ENCODE peak calls at places on chromosomes 13 and 19, in six cellular contexts. V is AG04449, F is PC-3, I is IMR-90, S is epithelial cell of esophagus, G is MCF 10A. T is an unnamed sample.
A peak's percentile ranks its signal among the peaks of the same experiment; 100 is the strongest.

GRCh38 chr19:31518626-31519025 is 169.4 kb upstream of the TSHZ3 start:
- DNase-seq in V (no peak), F (no peak), I (no peak), S (no peak), G (no peak), T (no peak)

GRCh38 chr19:15469513-15470297 is 5.4 kb upstream of the RASAL3 start:
- DNase-seq in V (no peak), F (no peak), I (no peak), S (no peak), G (no peak), T (no peak)

GRCh38 chr19:28838909-28839308 is 374.0 kb downstream of the UQCRFS1 start:
- DNase-seq in V (no peak), F (no peak), I (no peak), S (no peak), G (no peak), T (no peak)

GRCh38 chr13:44648392-44649117 is 72.4 kb upstream of the TSC22D1 start:
- DNase-seq in V (no peak), F (peak; percentile 3), I (no peak), S (peak; percentile 42), G (peak; percentile 21), T (peak; percentile 38)

GRCh38 chr13:97068146-97068545 is 73.9 kb upstream of the OXGR1 start:
- DNase-seq in V (no peak), F (no peak), I (peak; percentile 6), S (no peak), G (no peak), T (no peak)

GRCh38 chr13:30165791-30166190 is 141.6 kb downstream of the KATNAL1 start:
- DNase-seq in V (no peak), F (no peak), I (no peak), S (no peak), G (no peak), T (no peak)

GRCh38 chr13:44128522-44128921 is 245.1 kb upstream of the SERP2 start:
- DNase-seq in V (peak; percentile 21), F (no peak), I (peak; percentile 65), S (no peak), G (peak; percentile 26), T (no peak)

GRCh38 chr13:113777311-113778260 is 18.6 kb downstream of the TMEM255B start:
- DNase-seq in V (no peak), F (no peak), I (peak; percentile 17), S (peak; percentile 33), G (no peak), T (no peak)

GRCh38 chr19:14035706-14036105 is 4.1 kb downstream of the IL27RA start:
- DNase-seq in V (no peak), F (no peak), I (no peak), S (no peak), G (no peak), T (no peak)

GRCh38 chr13:69524459-69525155 is 583.0 kb upstream of the ATXN8OS start:
- DNase-seq in V (no peak), F (peak; percentile 23), I (no peak), S (peak; percentile 4), G (peak; percentile 20), T (peak; percentile 0)

GRCh38 chr19:45297674-45298073 is 25.0 kb downstream of the CKM start:
- DNase-seq in V (no peak), F (no peak), I (no peak), S (no peak), G (no peak), T (no peak)

GRCh38 chr13:107447591-107447990 is 767.7 kb downstream of the LIG4 start:
- DNase-seq in V (no peak), F (no peak), I (no peak), S (no peak), G (no peak), T (no peak)

GRCh38 chr13:111893071-111893606 is 173.8 kb upstream of the SOX1 start:
- DNase-seq in V (no peak), F (no peak), I (no peak), S (no peak), G (no peak), T (no peak)

GRCh38 chr13:100532090-100532766 is 56.4 kb downstream of the GGACT start:
- DNase-seq in V (no peak), F (no peak), I (no peak), S (no peak), G (no peak), T (no peak)

GRCh38 chr13:39684531-39685137 is 29.2 kb downstream of the COG6 start:
- DNase-seq in V (peak; percentile 7), F (peak; percentile 54), I (peak; percentile 65), S (peak; percentile 45), G (peak; percentile 39), T (peak; percentile 56)

GRCh38 chr19:16888629-16889371 is at the start of gene F2RL3:
- DNase-seq in V (no peak), F (no peak), I (peak; percentile 22), S (no peak), G (no peak), T (no peak)

GRCh38 chr13:25171170-25171516 is 945 bp downstream of the AMER2 start:
- DNase-seq in V (no peak), F (no peak), I (no peak), S (no peak), G (no peak), T (no peak)

GRCh38 chr13:30796833-30797601 is 61.7 kb downstream of the ALOX5AP start:
- DNase-seq in V (no peak), F (peak; percentile 3), I (peak; percentile 44), S (peak; percentile 74), G (no peak), T (peak; percentile 90)

GRCh38 chr13:27171830-27172494 is 351 bp upstream of the USP12 start:
- DNase-seq in V (no peak), F (peak; percentile 86), I (peak; percentile 90), S (peak; percentile 92), G (peak; percentile 83), T (peak; percentile 75)

GRCh38 chr13:111480976-111481375 is 160.5 kb downstream of the TEX29 start:
- DNase-seq in V (no peak), F (no peak), I (no peak), S (no peak), G (no peak), T (no peak)

GRCh38 chr13:30463820-30464495 is 1.8 kb downstream of the HMGB1 start:
- DNase-seq in V (no peak), F (peak; percentile 51), I (peak; percentile 50), S (peak; percentile 54), G (peak; percentile 65), T (peak; percentile 53)

GRCh38 chr19:13441810-13442512 is 64.3 kb downstream of the CACNA1A start:
- DNase-seq in V (no peak), F (peak; percentile 80), I (peak; percentile 51), S (peak; percentile 40), G (peak; percentile 57), T (peak; percentile 8)

GRCh38 chr13:83232626-83233025 is 649.6 kb downstream of the SLITRK1 start:
- DNase-seq in V (no peak), F (no peak), I (peak; percentile 25), S (no peak), G (no peak), T (no peak)

GRCh38 chr19:31349160-31349881 is at the start of gene TSHZ3:
- DNase-seq in V (peak; percentile 34), F (peak; percentile 10), I (peak; percentile 87), S (peak; percentile 82), G (no peak), T (peak; percentile 52)

GRCh38 chr19:11418518-11419506 is at the start of gene RGL3:
- DNase-seq in V (no peak), F (peak; percentile 33), I (no peak), S (no peak), G (no peak), T (no peak)

GRCh38 chr19:8832132-8833021 is at the start of the genes MBD3L1 and ZNF558:
- DNase-seq in V (peak; percentile 89), F (peak; percentile 98), I (peak; percentile 97), S (peak; percentile 97), G (peak; percentile 98), T (peak; percentile 93)
- TF ChIP-seq CTCF in V (peak; percentile 31), F (peak; percentile 56), I (peak; percentile 39), S (no peak), G (no peak), T (peak; percentile 33)

DNA sequence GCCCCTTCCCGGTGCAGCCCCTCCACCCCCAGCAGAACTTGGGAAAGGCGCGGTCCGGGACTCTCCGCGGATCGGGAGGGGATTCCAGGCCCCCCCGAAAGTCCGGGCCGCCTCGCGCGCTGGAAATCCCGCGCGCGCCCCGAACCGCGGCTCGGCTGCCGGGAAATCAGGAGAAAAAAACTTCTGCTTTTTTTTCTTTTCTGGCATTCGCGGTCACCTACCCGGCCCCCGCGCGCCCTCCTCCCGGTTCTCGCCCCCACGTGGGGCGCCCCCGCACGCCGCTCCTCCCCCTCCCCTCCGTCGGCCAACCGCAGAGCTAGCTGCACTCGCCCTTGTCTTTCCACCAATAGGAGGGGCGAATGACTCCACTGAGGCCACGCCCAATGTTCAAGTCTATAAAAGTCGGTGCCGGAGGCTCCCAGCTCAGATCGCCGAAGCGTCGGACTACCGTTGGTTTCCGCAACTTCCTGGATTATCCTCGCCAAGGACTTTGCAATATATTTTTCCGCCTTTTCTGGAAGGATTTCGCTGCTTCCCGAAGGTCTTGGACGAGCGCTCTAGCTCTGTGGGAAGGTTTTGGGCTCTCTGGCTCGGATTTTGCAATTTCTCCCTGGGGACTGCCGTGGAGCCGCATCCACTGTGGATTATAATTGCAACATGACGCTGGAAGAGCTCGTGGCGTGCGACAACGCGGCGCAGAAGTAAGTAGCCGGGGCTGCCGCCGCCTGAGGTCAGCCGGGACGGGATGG is at the start of gene GADD45B:
- DNase-seq in V (peak; percentile 82), F (peak; percentile 95), I (peak; percentile 97), S (peak; percentile 97), G (peak; percentile 98), T (peak; percentile 88)
- TF ChIP-seq CTCF in V (no peak), F (no peak), I (no peak), S (no peak), G (no peak), T (no peak)

GRCh38 chr19:9858766-9859165 is 23.6 kb downstream of the PIN1 start:
- DNase-seq in V (no peak), F (no peak), I (no peak), S (no peak), G (no peak), T (no peak)
- TF ChIP-seq CTCF in V (no peak), F (no peak), I (no peak), S (no peak), G (no peak), T (no peak)

GRCh38 chr13:95301135-95301946 is at the start of gene ABCC4:
- DNase-seq in V (no peak), F (peak; percentile 75), I (peak; percentile 72), S (peak; percentile 68), G (peak; percentile 66), T (peak; percentile 29)
- TF ChIP-seq CTCF in V (peak; percentile 6), F (no peak), I (no peak), S (no peak), G (no peak), T (no peak)

GRCh38 chr19:4371209-4371897 is 28.0 kb downstream of the MPND start:
- DNase-seq in V (no peak), F (no peak), I (no peak), S (no peak), G (no peak), T (no peak)

GRCh38 chr19:4369109-4369887 is 25.9 kb downstream of the MPND start:
- DNase-seq in V (no peak), F (no peak), I (no peak), S (peak; percentile 83), G (peak; percentile 93), T (peak; percentile 80)

GRCh38 chr19:4370418-4371041 is 27.2 kb downstream of the MPND start:
- DNase-seq in V (no peak), F (no peak), I (no peak), S (no peak), G (no peak), T (no peak)

GRCh38 chr19:4368128-4368820 is 24.9 kb downstream of the MPND start:
- DNase-seq in V (no peak), F (no peak), I (peak; percentile 36), S (no peak), G (peak; percentile 52), T (peak; percentile 22)

GRCh38 chr19:4369888-4370260 is 26.5 kb downstream of the MPND start:
- DNase-seq in V (no peak), F (no peak), I (peak; percentile 26), S (peak; percentile 83), G (peak; percentile 77), T (peak; percentile 59)
- TF ChIP-seq CTCF in V (peak; percentile 62), F (peak; percentile 34), I (peak; percentile 43), S (peak; percentile 59), G (peak; percentile 59), T (peak; percentile 90)